ENCODE peak calls at places on chromosomes 11 and 22, in five cellular contexts. S, V, T, F and O are unnamed samples. For H3K36me3 and H3K27me3, the result is how much of the 10 kb centered on the place peaks cover.

GRCh38 chr22:31497148-31497938 is 1.0 kb downstream of the SFI1 start:
- DNase-seq in S (no peak), V (no peak), T (no peak), F (no peak), O (no peak)

GRCh38 chr22:42983470-42983869 is 31.5 kb downstream of the PACSIN2 start:
- DNase-seq in V (no peak), F (no peak), T (no peak), S (no peak), O (no peak)

GRCh38 chr11:70806461-70807194 is 408.3 kb downstream of the CTTN start:
- DNase-seq in F (no peak), T (no peak), V (no peak), S (no peak), O (no peak)

GRCh38 chr22:44057411-44057987 is 33.4 kb downstream of the PARVB start:
- DNase-seq in T (no peak), F (peak), V (peak), S (no peak), O (no peak)

GRCh38 chr11:72041364-72042058 is 38.8 kb downstream of the NUMA1 start:
- DNase-seq in S (peak), V (peak), T (peak), F (peak), O (peak)

GRCh38 chr11:3152471-3153110 is 12.5 kb downstream of the OSBPL5 start:
- DNase-seq in S (no peak), T (no peak), V (peak), F (no peak), O (no peak)

GRCh38 chr11:133238455-133238854 is 293.8 kb downstream of the OPCML start:
- DNase-seq in F (no peak), V (no peak), T (no peak), S (no peak), O (no peak)

GRCh38 chr11:9206496-9206895 is 58.7 kb downstream of the DENND5A start:
- DNase-seq in V (peak), F (no peak), T (no peak), S (no peak), O (no peak)

GRCh38 chr11:8206251-8207079 is 37.6 kb upstream of the RIC3 start:
- DNase-seq in F (peak), S (peak), V (peak), T (no peak), O (no peak)

GRCh38 chr11:19200410-19201201 is 1.2 kb downstream of the CSRP3 start:
- DNase-seq in F (peak), T (no peak), V (peak), S (no peak), O (no peak)

GRCh38 chr11:5691963-5692358 is 2.4 kb downstream of the TRIM22 start:
- DNase-seq in T (no peak), V (no peak), S (no peak), F (no peak), O (no peak)

GRCh38 chr22:22827187-22827948 is 60.2 kb upstream of the IGLL5 start:
- DNase-seq in V (no peak), S (no peak), T (no peak), F (no peak), O (no peak)

GRCh38 chr11:1858576-1858975 is 5.7 kb downstream of the LSP1 start:
- DNase-seq in S (no peak), V (no peak), T (no peak), F (no peak), O (no peak)

GRCh38 chr11:1118755-1119275 is 38.9 kb upstream of the MUC5AC start:
- DNase-seq in F (no peak), V (no peak), S (no peak), T (no peak), O (peak)

DNA sequence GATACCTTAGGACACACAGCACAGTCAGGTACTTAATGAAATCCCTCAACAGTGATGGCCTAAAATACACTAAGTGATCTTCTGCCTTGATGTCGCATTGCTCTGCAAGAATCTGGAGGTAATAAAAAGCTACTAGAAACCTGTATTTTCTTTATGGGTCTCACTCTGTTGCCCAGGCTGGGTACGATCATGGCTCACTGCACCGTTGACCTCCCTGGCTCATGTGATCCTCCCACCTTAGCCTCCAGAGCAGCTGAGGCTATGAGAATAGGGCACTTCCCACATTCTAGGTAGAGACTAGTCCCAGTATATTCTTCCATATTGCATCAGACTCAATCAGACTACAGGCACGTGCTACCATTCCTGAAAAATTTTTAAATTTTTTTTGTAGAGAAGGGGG is 21.7 kb downstream of the VSIG10L2 start:
- DNase-seq in T (no peak), V (no peak), F (no peak), S (no peak), O (no peak)
- H3K36me3 ChIP-seq in T (under half), V (under half), F (under half), S (under half), O (under half)

GRCh38 chr22:26162961-26163360 is 6.3 kb upstream of the SEZ6L start:
- DNase-seq in T (no peak), F (no peak), S (no peak), V (no peak), O (no peak)

GRCh38 chr22:26159886-26160285 is 9.4 kb upstream of the SEZ6L start:
- DNase-seq in F (no peak), S (no peak), V (no peak), T (no peak), O (no peak)

GRCh38 chr22:26168199-26168915 is 905 bp upstream of the SEZ6L start:
- DNase-seq in S (peak), T (no peak), V (no peak), F (no peak), O (no peak)

GRCh38 chr22:26161746-26162145 is 7.5 kb upstream of the SEZ6L start:
- DNase-seq in F (no peak), V (no peak), S (no peak), T (no peak), O (no peak)

GRCh38 chr22:26164174-26164573 is 5.1 kb upstream of the SEZ6L start:
- DNase-seq in V (no peak), F (no peak), S (no peak), T (no peak), O (no peak)
- H3K27me3 ChIP-seq in V (under half), F (under half), S (half or more), T (under half), O (half or more)

GRCh38 chr22:17106785-17107546 is 14.2 kb downstream of the TMEM121B start:
- DNase-seq in T (no peak), F (no peak), S (peak), V (no peak), O (no peak)

GRCh38 chr22:17107547-17107810 is 13.7 kb downstream of the TMEM121B start:
- DNase-seq in T (no peak), V (no peak), S (no peak), F (no peak), O (no peak)

GRCh38 chr22:17104336-17104935 is 16.7 kb downstream of the TMEM121B start:
- DNase-seq in T (no peak), V (no peak), F (no peak), S (no peak), O (peak)

GRCh38 chr22:17106161-17106784 is 14.9 kb downstream of the TMEM121B start:
- DNase-seq in T (no peak), S (peak), F (no peak), V (no peak), O (peak)

DNA sequence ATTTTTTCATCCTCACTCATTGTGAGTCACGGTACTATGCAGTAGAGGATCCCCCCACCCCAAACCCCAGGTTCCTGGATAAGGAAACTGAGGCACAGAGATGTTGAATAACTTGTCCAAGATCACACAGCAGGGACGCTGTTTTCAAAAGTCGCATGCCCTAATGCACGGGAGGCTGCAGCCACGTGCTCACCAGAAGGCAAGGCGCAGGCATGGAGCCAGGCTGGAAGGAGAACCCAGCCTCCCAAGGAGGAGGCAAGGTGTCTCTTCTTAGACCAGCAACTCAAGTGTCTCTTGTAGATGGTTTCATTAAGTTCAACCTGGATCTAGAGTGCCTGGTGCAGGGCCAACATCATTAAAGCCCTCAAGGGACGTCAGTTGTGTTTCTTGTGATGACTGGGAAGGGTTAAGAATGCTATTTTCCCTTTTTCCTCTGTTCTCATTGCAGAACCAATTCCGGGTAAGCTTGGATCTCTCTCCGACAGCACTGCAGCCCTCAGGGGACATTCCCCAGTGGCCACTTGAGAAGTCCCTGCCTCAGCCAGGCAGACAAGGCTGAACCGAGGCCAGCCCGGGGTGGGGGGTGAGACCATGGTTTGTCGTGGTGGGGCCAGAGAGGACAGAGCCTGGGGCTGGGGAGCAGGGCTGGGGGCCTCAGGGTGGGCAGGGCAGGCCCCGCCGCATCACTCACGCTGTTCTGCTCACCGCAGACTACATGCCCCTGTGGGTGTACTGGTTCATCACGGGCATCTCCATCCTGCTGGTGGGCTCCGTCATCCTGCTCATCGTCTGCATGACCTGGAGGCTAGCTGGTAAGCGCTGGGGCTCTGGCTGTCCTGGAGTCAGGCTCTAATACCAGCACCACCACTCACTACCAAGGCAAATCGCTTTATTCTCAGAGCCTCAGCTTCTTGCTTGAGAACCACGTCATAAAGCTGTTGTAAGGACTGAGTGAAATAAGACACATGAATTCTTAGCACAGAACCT is 15.7 kb downstream of the TMEM121B start:
- DNase-seq in V (no peak), F (no peak), T (no peak), S (no peak), O (peak)
- H3K36me3 ChIP-seq in V (under half), F (under half), T (half or more), S (under half), O (half or more)

GRCh38 chr11:131661137-131661536 is 290.7 kb downstream of the NTM start:
- DNase-seq in F (no peak), T (no peak), V (peak), S (no peak), O (no peak)
- H3K27me3 ChIP-seq in F (under half), T (under half), V (under half), S (under half), O (under half)

GRCh38 chr22:36379593-36380361 is 8.0 kb downstream of the MYH9 start:
- DNase-seq in F (no peak), S (no peak), T (peak), V (no peak), O (no peak)
- H3K36me3 ChIP-seq in F (under half), S (under half), T (under half), V (under half), O (under half)

GRCh38 chr22:49422668-49423067 is 405.0 kb downstream of the BRD1 start:
- DNase-seq in V (no peak), F (no peak), T (no peak), S (no peak), O (no peak)
- H3K27me3 ChIP-seq in V (under half), F (under half), T (under half), S (under half), O (under half)

GRCh38 chr11:47485112-47485511 is 36.2 kb upstream of the RAPSN start:
- DNase-seq in S (no peak), F (no peak), T (no peak), V (no peak), O (peak)

GRCh38 chr11:47477323-47477722 is 28.4 kb upstream of the RAPSN start:
- DNase-seq in T (no peak), S (no peak), F (no peak), V (peak), O (no peak)

GRCh38 chr11:47478651-47479329 is 29.9 kb upstream of the RAPSN start:
- DNase-seq in V (no peak), F (no peak), T (no peak), S (no peak), O (no peak)

GRCh38 chr11:47483408-47483807 is 34.5 kb upstream of the RAPSN start:
- DNase-seq in F (no peak), S (no peak), T (no peak), V (no peak), O (no peak)

DNA sequence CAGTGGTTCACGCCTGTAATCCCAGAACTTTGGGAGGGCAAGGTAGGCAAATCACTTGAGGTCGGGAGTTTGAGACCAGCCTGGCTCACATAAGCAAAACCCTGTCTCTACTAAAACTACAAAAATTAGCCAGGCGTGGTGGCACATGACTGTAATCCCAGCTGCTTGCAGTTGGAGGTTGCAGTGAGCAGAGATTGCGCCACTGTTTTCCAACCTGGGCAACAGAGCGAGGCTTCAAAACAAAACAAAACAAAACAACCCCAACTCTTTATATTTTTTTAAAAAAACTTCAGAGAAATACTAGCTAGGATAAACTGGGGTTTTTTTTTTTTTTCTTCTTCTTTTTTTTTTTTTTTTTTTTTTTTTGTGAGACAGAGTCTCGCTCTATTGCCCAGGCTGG is 31.8 kb upstream of the RAPSN start:
- DNase-seq in V (no peak), F (no peak), S (no peak), T (no peak), O (no peak)
- H3K36me3 ChIP-seq in V (half or more), F (under half), S (under half), T (half or more), O (half or more)